ENCODE peak calls at places on chromosomes 7 and 10, in nine cellular contexts. P, T, A, X, W, B, I, G and L are unnamed samples.

GRCh38 chr7:24786941-24787340 is 29.7 kb upstream of the GSDME start:
- DNase-seq in P (peak; percentile 66), T (peak; percentile 86), A (peak; percentile 85), X (no peak), W (no peak), B (no peak), I (no peak), G (no peak), L (peak; percentile 99)

GRCh38 chr10:89159761-89160160 is 47.4 kb downstream of the CH25H start:
- DNase-seq in P (no peak), T (no peak), A (no peak), X (no peak), W (no peak), B (no peak), I (no peak), G (no peak), L (no peak)

GRCh38 chr7:141999219-141999618 is 3.5 kb downstream of the MGAM start:
- DNase-seq in P (no peak), T (no peak), A (no peak), X (peak; percentile 8), W (no peak), B (no peak), I (no peak), G (no peak), L (no peak)

GRCh38 chr10:50576995-50577394 is 46.8 kb downstream of the SGMS1 start:
- DNase-seq in P (no peak), T (no peak), A (no peak), X (no peak), W (no peak), B (no peak), I (no peak), G (no peak), L (no peak)

GRCh38 chr10:98858525-98858924 is 377.1 kb downstream of the HPSE2 start:
- DNase-seq in P (no peak), T (no peak), A (no peak), X (no peak), W (no peak), B (no peak), I (peak; percentile 0), G (no peak), L (no peak)

GRCh38 chr7:86963599-86964230 is 95.7 kb downstream of the ELAPOR2 start:
- DNase-seq in P (no peak), T (no peak), A (no peak), X (no peak), W (peak; percentile 39), B (no peak), I (no peak), G (no peak), L (peak; percentile 8)

GRCh38 chr10:27600915-27601314 is 96.8 kb downstream of the RAB18 start:
- DNase-seq in P (no peak), T (peak; percentile 29), A (no peak), X (no peak), W (no peak), B (no peak), I (no peak), G (no peak), L (no peak)

GRCh38 chr10:1121311-1121970 is 65.3 kb downstream of the WDR37 start:
- DNase-seq in P (no peak), T (no peak), A (no peak), X (no peak), W (no peak), B (no peak), I (no peak), G (no peak), L (no peak)